ENCODE peak calls at places on chromosome 11, in nine cellular contexts. One of them, this sample, is unnamed.

GRCh38 chr11:12243511-12243910 is 133.1 kb downstream of the MICAL2 start:
- DNase-seq in choroid plexus epithelial cell: no peak
- DNase-seq in fibroblast of pulmonary artery: no peak
- DNase-seq in suprapubic skin: no peak
- DNase-seq in keratinocyte: no peak
- DNase-seq in GM13977: no peak
- DNase-seq in cardiac fibroblast: no peak
- DNase-seq in endothelial cell: no peak
- DNase-seq in foreskin keratinocyte: no peak
- DNase-seq in this sample: no peak

GRCh38 chr11:66151273-66151672 is 81.2 kb downstream of the PACS1 start:
- DNase-seq in endothelial cell: no peak
- DNase-seq in keratinocyte: no peak
- DNase-seq in fibroblast of pulmonary artery: no peak
- DNase-seq in cardiac fibroblast: peak
- DNase-seq in choroid plexus epithelial cell: peak
- DNase-seq in GM13977: no peak
- DNase-seq in foreskin keratinocyte: no peak
- DNase-seq in suprapubic skin: no peak
- DNase-seq in this sample: no peak

GRCh38 chr11:113474362-113475159 is 637 bp downstream of the DRD2 start:
- DNase-seq in keratinocyte: peak
- DNase-seq in GM13977: peak
- DNase-seq in cardiac fibroblast: peak
- DNase-seq in suprapubic skin: peak
- DNase-seq in fibroblast of pulmonary artery: peak
- DNase-seq in endothelial cell: peak
- DNase-seq in foreskin keratinocyte: peak
- DNase-seq in choroid plexus epithelial cell: peak
- DNase-seq in this sample: peak

GRCh38 chr11:44372989-44373388 is 63.0 kb upstream of the ALX4 start:
- DNase-seq in foreskin keratinocyte: no peak
- DNase-seq in suprapubic skin: peak
- DNase-seq in endothelial cell: no peak
- DNase-seq in fibroblast of pulmonary artery: no peak
- DNase-seq in keratinocyte: no peak
- DNase-seq in cardiac fibroblast: no peak
- DNase-seq in choroid plexus epithelial cell: peak
- DNase-seq in GM13977: no peak
- DNase-seq in this sample: no peak

GRCh38 chr11:69233761-69234136 is 60.2 kb upstream of the MYEOV start:
- DNase-seq in keratinocyte: no peak
- DNase-seq in suprapubic skin: peak
- DNase-seq in fibroblast of pulmonary artery: no peak
- DNase-seq in endothelial cell: no peak
- DNase-seq in cardiac fibroblast: no peak
- DNase-seq in foreskin keratinocyte: no peak
- DNase-seq in choroid plexus epithelial cell: no peak
- DNase-seq in GM13977: no peak
- DNase-seq in this sample: no peak

GRCh38 chr11:19378814-19379213 is 138.1 kb upstream of the E2F8 start:
- DNase-seq in fibroblast of pulmonary artery: peak
- DNase-seq in keratinocyte: no peak
- DNase-seq in endothelial cell: no peak
- DNase-seq in foreskin keratinocyte: no peak
- DNase-seq in suprapubic skin: no peak
- DNase-seq in GM13977: no peak
- DNase-seq in choroid plexus epithelial cell: no peak
- DNase-seq in cardiac fibroblast: peak
- DNase-seq in this sample: no peak

GRCh38 chr11:101848262-101848661 is 66.5 kb upstream of the CEP126 start:
- DNase-seq in foreskin keratinocyte: no peak
- DNase-seq in cardiac fibroblast: peak
- DNase-seq in choroid plexus epithelial cell: peak
- DNase-seq in suprapubic skin: no peak
- DNase-seq in endothelial cell: no peak
- DNase-seq in keratinocyte: no peak
- DNase-seq in fibroblast of pulmonary artery: peak
- DNase-seq in GM13977: no peak
- DNase-seq in this sample: no peak

GRCh38 chr11:33668468-33668825 is 32.2 kb downstream of the C11orf91 start:
- DNase-seq in foreskin keratinocyte: no peak
- DNase-seq in GM13977: no peak
- DNase-seq in choroid plexus epithelial cell: no peak
- DNase-seq in keratinocyte: no peak
- DNase-seq in fibroblast of pulmonary artery: no peak
- DNase-seq in suprapubic skin: no peak
- DNase-seq in endothelial cell: no peak
- DNase-seq in cardiac fibroblast: no peak
- DNase-seq in this sample: no peak

DNA sequence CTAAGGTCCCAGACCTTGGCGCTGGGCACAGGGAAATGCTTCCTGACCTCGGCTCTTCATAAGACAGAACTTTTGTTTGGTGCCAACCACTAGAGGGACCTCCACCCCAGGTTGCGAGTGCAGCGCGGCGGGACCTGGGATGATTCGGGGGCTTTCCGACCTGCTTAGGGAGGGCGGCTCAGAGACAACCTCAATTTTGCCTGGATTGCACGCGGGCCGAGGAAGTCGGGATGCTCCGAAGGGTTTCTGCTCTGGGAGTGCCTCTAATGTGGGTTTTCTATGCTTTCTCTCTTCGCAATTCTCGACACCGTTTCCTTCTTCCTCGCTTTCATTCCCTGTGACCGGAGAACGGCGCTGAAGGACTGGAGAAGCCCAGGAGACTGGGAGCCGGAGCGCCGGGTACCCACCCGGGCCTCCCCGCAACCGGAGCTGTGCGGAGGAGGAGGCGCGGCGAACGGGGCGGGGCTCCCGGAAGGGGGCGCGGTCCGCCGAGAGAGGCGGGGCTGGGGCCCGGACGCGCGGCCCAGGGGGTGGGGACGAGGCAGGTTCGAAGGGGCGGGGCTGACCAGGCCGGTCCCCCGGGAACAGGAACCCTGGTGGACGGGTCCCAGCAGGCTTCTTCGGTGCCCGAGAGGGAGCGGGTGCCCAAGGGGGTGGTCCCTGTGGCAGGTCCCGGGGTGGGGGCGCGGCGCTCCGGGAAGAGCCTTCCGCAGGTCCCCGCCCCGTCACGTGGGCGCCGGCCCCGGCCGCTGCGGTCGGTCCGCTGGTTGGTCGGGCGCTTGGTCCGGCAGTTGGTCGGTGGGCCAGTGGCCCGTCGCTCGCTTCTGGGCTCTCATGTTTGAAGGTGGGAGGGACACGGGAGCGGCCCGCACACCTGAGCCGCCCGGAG is at the start of gene PPFIBP2:
- DNase-seq in choroid plexus epithelial cell: peak
- DNase-seq in suprapubic skin: peak
- DNase-seq in fibroblast of pulmonary artery: peak
- DNase-seq in cardiac fibroblast: peak
- DNase-seq in foreskin keratinocyte: peak
- DNase-seq in keratinocyte: no peak
- DNase-seq in GM13977: peak
- DNase-seq in endothelial cell: peak
- DNase-seq in this sample: peak
- TF ChIP-seq CTCF in choroid plexus epithelial cell: peak
- TF ChIP-seq CTCF in suprapubic skin: peak
- TF ChIP-seq CTCF in fibroblast of pulmonary artery: peak
- TF ChIP-seq CTCF in cardiac fibroblast: peak
- TF ChIP-seq CTCF in foreskin keratinocyte: peak
- TF ChIP-seq CTCF in keratinocyte: peak
- TF ChIP-seq CTCF in GM13977: peak
- TF ChIP-seq CTCF in endothelial cell: peak
- TF ChIP-seq CTCF in this sample: peak

DNA sequence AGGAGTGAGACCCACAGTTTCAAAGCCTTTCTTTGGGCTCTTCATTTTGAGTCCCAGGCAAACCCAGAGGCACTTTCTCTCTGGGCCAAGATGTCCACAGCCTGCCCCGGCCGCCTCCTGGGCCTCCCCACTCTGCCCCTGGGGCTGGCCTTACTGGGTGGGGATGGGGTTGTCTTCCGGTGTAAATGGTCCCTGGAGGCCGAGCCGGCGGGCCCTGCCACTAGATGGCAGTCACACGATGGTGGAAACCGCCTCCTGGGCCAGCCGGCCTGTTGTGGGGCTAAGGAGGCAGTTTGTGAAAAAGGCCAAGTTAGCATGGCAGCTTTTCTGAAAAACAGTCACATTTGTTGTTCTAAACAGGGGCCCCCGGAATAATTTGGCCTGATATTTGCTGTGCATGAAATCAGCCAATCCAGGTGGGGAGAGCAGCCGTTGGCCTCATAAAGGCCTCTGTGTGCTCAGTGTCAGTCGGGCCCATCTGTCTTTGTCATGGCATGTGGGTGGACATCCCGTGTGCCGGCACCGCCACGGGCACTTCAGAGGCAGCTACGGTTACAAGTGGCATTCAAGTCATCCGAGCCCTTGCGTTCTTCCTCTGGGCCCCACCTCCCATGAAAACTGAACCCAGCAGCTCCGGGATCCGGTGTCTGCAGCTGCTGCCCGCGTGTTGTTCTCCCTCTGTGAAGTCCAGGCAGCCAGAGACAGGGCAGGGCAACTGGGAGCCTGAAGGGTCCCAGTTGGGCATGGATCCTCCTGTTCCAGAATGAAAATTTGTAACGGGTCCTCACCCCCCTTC is 6.6 kb downstream of the MRPL23 start:
- DNase-seq in cardiac fibroblast: no peak
- DNase-seq in endothelial cell: no peak
- DNase-seq in fibroblast of pulmonary artery: no peak
- DNase-seq in keratinocyte: no peak
- DNase-seq in foreskin keratinocyte: no peak
- DNase-seq in choroid plexus epithelial cell: no peak
- DNase-seq in GM13977: no peak
- DNase-seq in suprapubic skin: peak
- DNase-seq in this sample: no peak
- TF ChIP-seq CTCF in cardiac fibroblast: no peak
- TF ChIP-seq CTCF in endothelial cell: no peak
- TF ChIP-seq CTCF in fibroblast of pulmonary artery: no peak
- TF ChIP-seq CTCF in keratinocyte: no peak
- TF ChIP-seq CTCF in foreskin keratinocyte: no peak
- TF ChIP-seq CTCF in choroid plexus epithelial cell: no peak
- TF ChIP-seq CTCF in GM13977: peak
- TF ChIP-seq CTCF in suprapubic skin: peak
- TF ChIP-seq CTCF in this sample: no peak

DNA sequence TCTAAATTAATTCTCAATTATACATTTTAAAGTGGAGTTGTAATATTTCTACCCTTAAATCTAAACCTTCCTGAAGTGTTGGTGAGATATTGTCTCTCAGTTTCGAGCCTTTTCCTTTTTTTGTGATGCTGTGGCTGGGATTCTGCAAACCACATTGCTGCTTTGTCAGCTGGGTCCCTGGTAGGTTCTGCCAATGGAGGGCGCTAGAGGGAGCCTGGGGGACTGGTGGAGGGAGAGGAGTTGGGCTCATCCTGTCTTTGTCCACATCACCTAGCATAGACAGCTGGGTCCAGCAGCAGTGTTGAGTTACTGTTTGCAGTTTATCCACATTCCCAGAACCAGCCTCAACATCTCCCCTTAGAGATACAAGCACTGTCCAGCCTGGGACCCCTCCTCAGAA is 41.0 kb downstream of the TRAF6 start:
- DNase-seq in suprapubic skin: no peak
- DNase-seq in fibroblast of pulmonary artery: peak
- DNase-seq in keratinocyte: no peak
- DNase-seq in choroid plexus epithelial cell: peak
- DNase-seq in endothelial cell: peak
- DNase-seq in cardiac fibroblast: peak
- DNase-seq in foreskin keratinocyte: no peak
- DNase-seq in GM13977: no peak
- DNase-seq in this sample: no peak
- TF ChIP-seq CTCF in suprapubic skin: no peak
- TF ChIP-seq CTCF in fibroblast of pulmonary artery: peak
- TF ChIP-seq CTCF in keratinocyte: peak
- TF ChIP-seq CTCF in choroid plexus epithelial cell: peak
- TF ChIP-seq CTCF in endothelial cell: peak
- TF ChIP-seq CTCF in cardiac fibroblast: peak
- TF ChIP-seq CTCF in foreskin keratinocyte: peak
- TF ChIP-seq CTCF in GM13977: no peak
- TF ChIP-seq CTCF in this sample: no peak

GRCh38 chr11:119676461-119677020 is 52.5 kb downstream of the NECTIN1 start:
- DNase-seq in choroid plexus epithelial cell: peak
- DNase-seq in foreskin keratinocyte: no peak
- DNase-seq in keratinocyte: no peak
- DNase-seq in endothelial cell: no peak
- DNase-seq in GM13977: no peak
- DNase-seq in suprapubic skin: no peak
- DNase-seq in fibroblast of pulmonary artery: peak
- DNase-seq in cardiac fibroblast: peak
- DNase-seq in this sample: no peak

GRCh38 chr11:119671561-119672015 is 57.4 kb downstream of the NECTIN1 start:
- DNase-seq in keratinocyte: no peak
- DNase-seq in choroid plexus epithelial cell: peak
- DNase-seq in fibroblast of pulmonary artery: peak
- DNase-seq in endothelial cell: no peak
- DNase-seq in GM13977: no peak
- DNase-seq in foreskin keratinocyte: no peak
- DNase-seq in suprapubic skin: no peak
- DNase-seq in cardiac fibroblast: peak
- DNase-seq in this sample: no peak

GRCh38 chr11:119671048-119671447 is 58.0 kb downstream of the NECTIN1 start:
- DNase-seq in fibroblast of pulmonary artery: peak
- DNase-seq in endothelial cell: no peak
- DNase-seq in foreskin keratinocyte: no peak
- DNase-seq in suprapubic skin: no peak
- DNase-seq in keratinocyte: no peak
- DNase-seq in GM13977: no peak
- DNase-seq in cardiac fibroblast: peak
- DNase-seq in choroid plexus epithelial cell: peak
- DNase-seq in this sample: no peak

GRCh38 chr11:119672597-119672996 is 56.4 kb downstream of the NECTIN1 start:
- DNase-seq in suprapubic skin: no peak
- DNase-seq in foreskin keratinocyte: no peak
- DNase-seq in choroid plexus epithelial cell: no peak
- DNase-seq in fibroblast of pulmonary artery: no peak
- DNase-seq in keratinocyte: no peak
- DNase-seq in endothelial cell: no peak
- DNase-seq in GM13977: no peak
- DNase-seq in cardiac fibroblast: no peak
- DNase-seq in this sample: no peak

DNA sequence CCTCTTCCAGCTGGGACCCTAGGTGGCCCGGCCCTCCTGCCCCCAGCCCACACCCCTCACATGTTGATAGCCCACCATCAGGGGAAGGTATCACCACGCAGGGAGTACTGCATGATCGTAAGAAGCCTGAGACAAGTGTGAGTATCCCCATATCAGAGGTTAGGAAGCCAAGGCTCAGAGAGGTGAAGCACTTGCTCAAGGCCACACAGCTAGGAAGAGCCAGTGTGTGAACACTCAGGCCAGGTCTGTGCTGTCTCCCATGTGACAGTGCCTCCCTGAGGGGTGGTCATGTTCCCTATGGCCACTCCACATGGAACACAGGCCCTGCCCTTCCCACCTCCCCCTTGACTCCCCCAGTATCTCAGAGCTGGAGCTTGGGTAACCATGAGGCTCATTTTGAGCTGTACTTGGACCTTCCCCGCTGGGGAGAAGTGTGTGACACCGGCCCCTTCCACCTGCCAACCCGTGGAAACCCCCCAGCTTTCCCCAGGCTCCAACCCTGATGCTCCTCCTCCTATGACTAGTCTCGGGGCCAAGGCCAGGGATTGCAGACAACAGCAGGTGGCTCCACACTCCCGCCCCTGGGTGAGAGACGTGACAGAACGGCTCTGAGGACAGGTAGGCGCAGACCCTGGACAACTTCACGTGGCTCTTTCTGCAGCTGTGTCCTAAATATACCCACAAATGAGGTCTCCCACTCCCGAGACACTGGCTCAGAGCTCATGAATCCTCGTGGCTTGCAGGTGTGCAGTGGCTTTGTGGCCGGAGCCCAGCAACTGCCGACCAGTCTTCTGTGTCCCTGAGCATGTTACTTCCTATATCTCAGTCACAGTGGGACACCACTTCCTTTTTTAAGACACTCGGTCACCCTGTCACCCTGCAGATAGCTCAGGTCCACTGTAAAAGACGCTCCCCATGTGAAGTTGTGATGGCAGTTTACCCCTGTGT is 55.3 kb downstream of the NECTIN1 start:
- DNase-seq in suprapubic skin: no peak
- DNase-seq in choroid plexus epithelial cell: no peak
- DNase-seq in foreskin keratinocyte: no peak
- DNase-seq in fibroblast of pulmonary artery: no peak
- DNase-seq in keratinocyte: no peak
- DNase-seq in cardiac fibroblast: no peak
- DNase-seq in GM13977: peak
- DNase-seq in endothelial cell: no peak
- DNase-seq in this sample: peak
- TF ChIP-seq CTCF in suprapubic skin: peak
- TF ChIP-seq CTCF in choroid plexus epithelial cell: peak
- TF ChIP-seq CTCF in foreskin keratinocyte: peak
- TF ChIP-seq CTCF in fibroblast of pulmonary artery: no peak
- TF ChIP-seq CTCF in keratinocyte: no peak
- TF ChIP-seq CTCF in cardiac fibroblast: no peak
- TF ChIP-seq CTCF in GM13977: peak
- TF ChIP-seq CTCF in endothelial cell: no peak
- TF ChIP-seq CTCF in this sample: peak